ENCODE peak calls at places on chromosomes 13 and 19, in nine cellular contexts. T, Y, O, X, L, W, N, S and E are unnamed samples.

GRCh38 chr13:93270769-93271753 is 44.5 kb downstream of the GPC6 start:
- DNase-seq in T (no peak), Y (no peak), O (peak), X (no peak), L (no peak), W (no peak), N (no peak), S (no peak), E (no peak)

GRCh38 chr19:42185281-42185680 is 32.2 kb downstream of the DEDD2 start:
- DNase-seq in T (no peak), Y (no peak), O (peak), X (peak), L (no peak), W (peak), N (no peak), S (peak), E (no peak)

GRCh38 chr19:40754611-40755247 is 3.7 kb downstream of the SNRPA start:
- DNase-seq in T (no peak), Y (no peak), O (peak), X (peak), L (peak), W (no peak), N (no peak), S (no peak), E (no peak)

GRCh38 chr13:108226184-108226583 is 8.0 kb downstream of the ABHD13 start:
- DNase-seq in T (no peak), Y (no peak), O (no peak), X (no peak), L (no peak), W (no peak), N (no peak), S (no peak), E (no peak)

GRCh38 chr13:66210677-66211076 is 1019.5 kb downstream of the PCDH9 start:
- DNase-seq in T (peak), Y (no peak), O (peak), X (no peak), L (peak), W (no peak), N (no peak), S (no peak), E (no peak)

GRCh38 chr13:104043184-104043583 is 977.0 kb upstream of the SLC10A2 start:
- DNase-seq in T (no peak), Y (no peak), O (no peak), X (no peak), L (peak), W (no peak), N (no peak), S (peak), E (no peak)

GRCh38 chr13:94063096-94063495 is 416.4 kb downstream of the DCT start:
- DNase-seq in T (no peak), Y (no peak), O (peak), X (no peak), L (peak), W (no peak), N (no peak), S (no peak), E (no peak)

GRCh38 chr19:13100031-13100588 is 2.5 kb downstream of the LYL1 start:
- DNase-seq in T (no peak), Y (no peak), O (no peak), X (no peak), L (no peak), W (peak), N (no peak), S (no peak), E (no peak)

GRCh38 chr19:345320-345879 is 804 bp upstream of the MIER2 start:
- DNase-seq in T (no peak), Y (no peak), O (no peak), X (no peak), L (no peak), W (no peak), N (no peak), S (no peak), E (no peak)

GRCh38 chr13:79780240-79780639 is 299.3 kb downstream of the NDFIP2 start:
- DNase-seq in T (no peak), Y (no peak), O (no peak), X (no peak), L (no peak), W (no peak), N (no peak), S (no peak), E (no peak)

GRCh38 chr19:2969104-2969504 is 8.3 kb upstream of the TLE6 start:
- DNase-seq in T (no peak), Y (no peak), O (no peak), X (no peak), L (no peak), W (no peak), N (no peak), S (peak), E (peak)

GRCh38 chr13:97535619-97536018 is 101.7 kb downstream of the RAP2A start:
- DNase-seq in T (peak), Y (no peak), O (peak), X (no peak), L (peak), W (no peak), N (no peak), S (no peak), E (no peak)

GRCh38 chr19:54002495-54003315 is 11.3 kb downstream of the CACNG6 start:
- DNase-seq in T (no peak), Y (no peak), O (no peak), X (no peak), L (peak), W (no peak), N (no peak), S (no peak), E (no peak)

GRCh38 chr13:31369213-31369612 is 169.4 kb downstream of the B3GLCT start:
- DNase-seq in T (no peak), Y (no peak), O (no peak), X (no peak), L (peak), W (no peak), N (no peak), S (no peak), E (no peak)

GRCh38 chr13:102854675-102855074 is 8.8 kb downstream of the ERCC5 start:
- DNase-seq in T (no peak), Y (no peak), O (no peak), X (no peak), L (no peak), W (no peak), N (no peak), S (no peak), E (no peak)

GRCh38 chr13:67518785-67519184 is 288.6 kb upstream of the PCDH9 start:
- DNase-seq in T (no peak), Y (no peak), O (no peak), X (no peak), L (peak), W (no peak), N (no peak), S (no peak), E (no peak)

GRCh38 chr19:51799998-51800848 is 5.3 kb downstream of the FPR3 start:
- DNase-seq in T (no peak), Y (no peak), O (peak), X (no peak), L (peak), W (no peak), N (no peak), S (no peak), E (peak)

GRCh38 chr19:57103573-57104277 is 16.1 kb upstream of the USP29 start:
- DNase-seq in T (no peak), Y (peak), O (peak), X (peak), L (peak), W (peak), N (peak), S (peak), E (peak)